ENCODE peak calls at places on chromosomes 2 and 18, in four cellular contexts. N is HepG2, A is K562, L is HCT116. P is an unnamed sample.

GRCh38 chr2:29847901-29848300 is 73.5 kb downstream of the ALK start:
- DNase-seq in N (no peak), A (no peak), L (no peak), P (no peak)

GRCh38 chr2:131036696-131037397 is 56.4 kb downstream of the FAM168B start:
- DNase-seq in N (no peak), A (no peak), L (no peak), P (no peak)

GRCh38 chr2:169849710-169850109 is 22.5 kb downstream of the UBR3 start:
- DNase-seq in N (no peak), A (no peak), L (no peak), P (no peak)

GRCh38 chr18:3839481-3840075 is 389.6 kb downstream of the TGIF1 start:
- DNase-seq in N (no peak), A (no peak), L (no peak), P (no peak)

GRCh38 chr2:176814740-176815367 is 397.7 kb upstream of the HNRNPA3 start:
- DNase-seq in N (peak; percentile 10), A (peak; percentile 39), L (peak; percentile 12), P (peak; percentile 31)

GRCh38 chr2:135245055-135245454 is 193.0 kb downstream of the RAB3GAP1 start:
- DNase-seq in N (peak; percentile 16), A (peak; percentile 20), L (peak; percentile 51), P (no peak)

GRCh38 chr2:205658572-205658971 is 23.7 kb upstream of the NRP2 start:
- DNase-seq in N (no peak), A (no peak), L (no peak), P (no peak)

GRCh38 chr2:55511508-55512124 is 7.9 kb upstream of the CFAP36 start:
- DNase-seq in N (peak; percentile 58), A (peak; percentile 13), L (peak; percentile 38), P (peak; percentile 50)

GRCh38 chr2:141534671-141535359 is 596.0 kb downstream of the LRP1B start:
- DNase-seq in N (no peak), A (no peak), L (no peak), P (no peak)

GRCh38 chr2:223599646-223600009 is 2.5 kb downstream of the SCG2 start:
- DNase-seq in N (no peak), A (no peak), L (no peak), P (no peak)

GRCh38 chr2:95734976-95735890 is 143.4 kb downstream of the TRIM43 start:
- DNase-seq in N (no peak), A (no peak), L (no peak), P (no peak)

GRCh38 chr18:9694174-9694573 is 13.9 kb upstream of the RAB31 start:
- DNase-seq in N (no peak), A (peak; percentile 29), L (no peak), P (no peak)

GRCh38 chr2:17470855-17471641 is 47.2 kb downstream of the RAD51AP2 start:
- DNase-seq in N (peak; percentile 71), A (peak; percentile 25), L (peak; percentile 44), P (peak; percentile 5)

GRCh38 chr2:117771969-117772630 is 42.4 kb upstream of the DDX18 start:
- DNase-seq in N (peak; percentile 31), A (no peak), L (peak; percentile 23), P (peak; percentile 46)

GRCh38 chr2:50241292-50241691 is 790.6 kb downstream of the NRXN1 start:
- DNase-seq in N (no peak), A (no peak), L (no peak), P (no peak)

GRCh38 chr18:25827961-25828561 is 262.4 kb downstream of the SS18 start:
- DNase-seq in N (peak; percentile 56), A (no peak), L (no peak), P (peak; percentile 71)

GRCh38 chr2:144449028-144449406 is 70.9 kb downstream of the ZEB2 start:
- DNase-seq in N (no peak), A (no peak), L (no peak), P (no peak)

GRCh38 chr18:74806700-74807416 is 209.2 kb downstream of the ZNF407 start:
- DNase-seq in N (peak; percentile 7), A (no peak), L (peak; percentile 77), P (no peak)

GRCh38 chr18:4068552-4069158 is 386.5 kb downstream of the DLGAP1 start:
- DNase-seq in N (peak; percentile 34), A (peak; percentile 58), L (peak; percentile 51), P (peak; percentile 24)

GRCh38 chr2:113894156-113894743 is 4.4 kb downstream of the ACTR3 start:
- DNase-seq in N (peak; percentile 81), A (peak; percentile 20), L (peak; percentile 29), P (no peak)

GRCh38 chr2:236749346-236749745 is 179.7 kb downstream of the ACKR3 start:
- DNase-seq in N (no peak), A (no peak), L (no peak), P (no peak)

GRCh38 chr2:71100195-71100964 is 29.6 kb downstream of the MCEE start:
- DNase-seq in N (peak; percentile 57), A (peak; percentile 82), L (peak; percentile 51), P (peak; percentile 79)

GRCh38 chr2:216562689-216563435 is 64.2 kb downstream of the RPL37A start:
- DNase-seq in N (no peak), A (no peak), L (no peak), P (no peak)

GRCh38 chr2:2411008-2411407 is 79.9 kb upstream of the MYT1L start:
- DNase-seq in N (no peak), A (no peak), L (no peak), P (peak; percentile 46)

GRCh38 chr2:147394179-147394790 is 450.5 kb upstream of the ACVR2A start:
- DNase-seq in N (no peak), A (no peak), L (no peak), P (no peak)

GRCh38 chr2:99971326-99971965 is 170.9 kb downstream of the AFF3 start:
- DNase-seq in N (no peak), A (no peak), L (no peak), P (no peak)

GRCh38 chr18:45723921-45724320 is at the start of gene SLC14A1:
- DNase-seq in N (no peak), A (no peak), L (no peak), P (no peak)

GRCh38 chr18:58580078-58580477 is 48.8 kb downstream of the ALPK2 start:
- DNase-seq in N (no peak), A (no peak), L (no peak), P (no peak)

GRCh38 chr2:3265981-3266726 is 111.5 kb downstream of the EIPR1 start:
- DNase-seq in N (no peak), A (no peak), L (no peak), P (no peak)

GRCh38 chr18:13398631-13399030 is 180.1 kb downstream of the LDLRAD4 start:
- DNase-seq in N (no peak), A (no peak), L (no peak), P (no peak)

GRCh38 chr2:239225456-239225855 is 175.4 kb downstream of the HDAC4 start:
- DNase-seq in N (no peak), A (no peak), L (no peak), P (no peak)

GRCh38 chr2:72001937-72002690 is 145.5 kb downstream of the CYP26B1 start:
- DNase-seq in N (no peak), A (peak; percentile 25), L (no peak), P (peak; percentile 60)

GRCh38 chr2:79124907-79125720 is 4.8 kb downstream of the REG1A start:
- DNase-seq in N (no peak), A (no peak), L (no peak), P (no peak)

DNA sequence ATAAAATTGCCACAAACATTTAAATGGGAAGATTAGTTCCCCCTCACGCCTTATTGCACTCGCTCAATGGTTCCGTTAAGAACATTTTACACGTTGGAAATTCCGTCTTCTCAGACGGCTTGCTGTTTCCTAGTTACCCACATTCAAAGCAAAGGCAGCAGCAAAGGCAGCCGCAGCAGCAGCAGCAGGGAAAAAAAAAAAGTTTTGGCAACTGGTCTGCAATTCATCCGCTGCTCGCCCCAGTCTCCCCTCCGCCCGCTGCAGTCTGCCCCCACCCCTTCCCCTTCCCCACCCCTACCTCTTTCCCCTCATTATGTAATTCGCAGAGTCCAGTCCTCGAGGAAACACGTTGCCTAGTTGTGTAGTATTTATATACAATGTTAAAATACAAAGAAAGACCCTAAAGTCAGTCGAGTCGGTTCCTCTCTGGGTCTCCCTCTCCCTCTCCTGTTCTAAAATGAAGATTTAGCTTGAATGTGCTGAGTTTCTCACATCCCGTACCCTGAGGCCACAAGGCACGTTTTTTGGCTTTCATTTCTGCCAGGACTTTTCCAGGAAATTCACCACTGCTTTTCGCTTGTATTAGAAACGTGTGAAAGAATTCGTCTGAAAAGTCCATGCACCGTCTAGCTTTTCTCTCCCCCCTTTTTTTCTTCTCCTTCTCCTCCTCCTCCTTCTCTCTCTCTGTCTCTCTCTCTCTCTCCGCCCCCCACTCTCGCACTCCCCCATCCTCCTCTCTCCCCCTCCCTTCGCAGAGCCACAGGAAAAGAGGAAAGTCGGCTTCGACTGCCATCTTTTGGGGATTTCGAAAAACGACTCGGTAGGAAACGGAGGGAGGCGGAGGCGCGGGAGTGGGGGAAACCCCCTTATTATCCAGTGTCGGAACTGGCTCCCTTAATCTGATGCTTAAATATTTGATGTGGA is 140.0 kb downstream of the MEIS1 start:
- DNase-seq in N (peak; percentile 57), A (peak; percentile 84), L (no peak), P (peak; percentile 91)
- TF ChIP-seq ELF1 in N (no peak), A (no peak), L (no peak), P (no peak)

DNA sequence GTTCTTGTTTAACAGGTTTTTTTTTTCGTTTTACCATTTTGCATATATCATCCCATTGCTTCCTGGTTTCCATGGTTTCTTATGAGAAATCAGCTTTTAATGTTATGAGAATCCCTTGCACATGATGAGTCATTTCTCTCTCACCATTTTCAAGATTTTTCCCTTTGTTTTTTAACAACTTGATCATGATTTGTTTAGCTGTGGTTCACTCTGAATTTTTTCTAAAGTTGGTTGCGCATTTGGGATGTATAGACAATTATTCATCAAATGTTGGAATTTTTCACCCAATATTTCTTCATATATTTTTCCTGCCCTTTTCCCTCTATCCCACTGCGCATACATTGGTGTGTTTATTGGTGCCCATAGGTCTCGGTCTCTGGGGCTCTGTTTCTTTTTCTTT is 42.4 kb upstream of the BIN1 start:
- DNase-seq in N (no peak), A (no peak), L (no peak), P (no peak)
- TF ChIP-seq ELF1 in N (no peak), A (no peak), L (no peak), P (no peak)

DNA sequence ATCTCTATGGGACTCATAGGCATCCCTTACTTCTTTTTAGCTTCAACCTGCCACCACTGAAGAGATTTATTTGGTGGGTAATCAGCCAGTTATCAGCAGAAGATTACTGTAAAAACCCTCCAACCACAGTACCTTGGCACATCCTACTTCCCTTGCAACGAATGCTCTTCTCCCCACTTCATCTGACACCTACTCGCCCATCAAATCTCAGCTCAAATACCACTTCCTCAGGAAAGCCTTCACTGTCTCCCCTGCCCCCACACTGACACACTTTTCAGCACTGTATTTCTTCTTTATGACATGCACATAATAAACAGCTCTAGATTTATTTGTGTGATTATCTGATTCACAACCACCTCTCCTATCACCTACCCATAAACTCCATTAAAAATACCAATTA is 3.1 kb downstream of the KDSR start:
- DNase-seq in N (no peak), A (no peak), L (no peak), P (no peak)
- TF ChIP-seq ELF1 in N (no peak), A (no peak), L (no peak), P (no peak)

GRCh38 chr2:101842471-101842870 is 145.0 kb downstream of the MAP4K4 start:
- DNase-seq in N (no peak), A (no peak), L (no peak), P (no peak)
- TF ChIP-seq ELF1 in N (no peak), A (no peak), L (no peak), P (no peak)

GRCh38 chr2:112584891-112585250 is 462 bp downstream of the CHCHD5 start:
- DNase-seq in N (no peak), A (no peak), L (no peak), P (no peak)
- TF ChIP-seq ELF1 in N (no peak), A (no peak), L (no peak), P (no peak)

GRCh38 chr2:231820786-231821303 is 34.6 kb downstream of the COPS7B start:
- DNase-seq in N (no peak), A (no peak), L (no peak), P (no peak)
- TF ChIP-seq ELF1 in N (no peak), A (no peak), L (no peak), P (no peak)